ENCODE peak calls at places on chromosomes 7 and 10, in six cellular contexts. One of them, this sample, is unnamed.

GRCh38 chr7:69723663-69724062 is 125.4 kb downstream of the AUTS2 start:
- DNase-seq in NB4: no peak
- DNase-seq in testis: no peak
- DNase-seq in ovary: no peak
- DNase-seq in right lobe of liver: no peak
- DNase-seq in body of pancreas: no peak
- DNase-seq in this sample: no peak

GRCh38 chr7:45198986-45199385 is 41.4 kb downstream of the RAMP3 start:
- DNase-seq in NB4: no peak
- DNase-seq in testis: no peak
- DNase-seq in ovary: no peak
- DNase-seq in right lobe of liver: peak
- DNase-seq in body of pancreas: no peak
- DNase-seq in this sample: no peak

GRCh38 chr10:62451606-62451965 is 77.4 kb downstream of the ZNF365 start:
- DNase-seq in NB4: no peak
- DNase-seq in testis: no peak
- DNase-seq in ovary: no peak
- DNase-seq in right lobe of liver: no peak
- DNase-seq in body of pancreas: no peak
- DNase-seq in this sample: no peak

GRCh38 chr10:7955446-7955845 is 99.0 kb upstream of the GATA3 start:
- DNase-seq in NB4: no peak
- DNase-seq in testis: no peak
- DNase-seq in ovary: no peak
- DNase-seq in right lobe of liver: no peak
- DNase-seq in body of pancreas: no peak
- DNase-seq in this sample: no peak

GRCh38 chr10:110162749-110163148 is 44.7 kb upstream of the MXI1 start:
- DNase-seq in NB4: peak
- DNase-seq in testis: peak
- DNase-seq in ovary: no peak
- DNase-seq in right lobe of liver: no peak
- DNase-seq in body of pancreas: peak
- DNase-seq in this sample: no peak

GRCh38 chr10:77738496-77739158 is 101.0 kb upstream of the KCNMA1 start:
- DNase-seq in NB4: no peak
- DNase-seq in testis: no peak
- DNase-seq in ovary: no peak
- DNase-seq in right lobe of liver: no peak
- DNase-seq in body of pancreas: no peak
- DNase-seq in this sample: no peak

GRCh38 chr7:106358103-106358663 is 73.4 kb upstream of the NAMPT start:
- DNase-seq in NB4: no peak
- DNase-seq in testis: no peak
- DNase-seq in ovary: no peak
- DNase-seq in right lobe of liver: no peak
- DNase-seq in body of pancreas: no peak
- DNase-seq in this sample: no peak

GRCh38 chr10:112246-112645 is 23.0 kb upstream of the ZMYND11 start:
- DNase-seq in NB4: no peak
- DNase-seq in testis: no peak
- DNase-seq in ovary: no peak
- DNase-seq in right lobe of liver: no peak
- DNase-seq in body of pancreas: no peak
- DNase-seq in this sample: no peak

GRCh38 chr7:45421096-45421495 is 153.1 kb upstream of the ADCY1 start:
- DNase-seq in NB4: no peak
- DNase-seq in testis: no peak
- DNase-seq in ovary: no peak
- DNase-seq in right lobe of liver: no peak
- DNase-seq in body of pancreas: no peak
- DNase-seq in this sample: no peak

GRCh38 chr10:78953124-78954008 is 115.4 kb upstream of the ZMIZ1 start:
- DNase-seq in NB4: peak
- DNase-seq in testis: no peak
- DNase-seq in ovary: peak
- DNase-seq in right lobe of liver: no peak
- DNase-seq in body of pancreas: no peak
- DNase-seq in this sample: no peak

GRCh38 chr7:93390660-93391059 is 158.5 kb downstream of the VPS50 start:
- DNase-seq in NB4: no peak
- DNase-seq in testis: no peak
- DNase-seq in ovary: no peak
- DNase-seq in right lobe of liver: no peak
- DNase-seq in body of pancreas: no peak
- DNase-seq in this sample: no peak

GRCh38 chr10:24465899-24466615 is 257.1 kb downstream of the KIAA1217 start:
- DNase-seq in NB4: peak
- DNase-seq in testis: peak
- DNase-seq in ovary: no peak
- DNase-seq in right lobe of liver: peak
- DNase-seq in body of pancreas: peak
- DNase-seq in this sample: no peak

GRCh38 chr7:136956671-136957070 is 88.2 kb downstream of the CHRM2 start:
- DNase-seq in NB4: no peak
- DNase-seq in testis: no peak
- DNase-seq in ovary: no peak
- DNase-seq in right lobe of liver: no peak
- DNase-seq in body of pancreas: no peak
- DNase-seq in this sample: no peak

GRCh38 chr7:24701232-24701898 is 55.9 kb downstream of the GSDME start:
- DNase-seq in NB4: no peak
- DNase-seq in testis: no peak
- DNase-seq in ovary: no peak
- DNase-seq in right lobe of liver: no peak
- DNase-seq in body of pancreas: no peak
- DNase-seq in this sample: no peak

GRCh38 chr7:24701899-24702235 is 55.4 kb downstream of the GSDME start:
- DNase-seq in NB4: no peak
- DNase-seq in testis: no peak
- DNase-seq in ovary: no peak
- DNase-seq in right lobe of liver: no peak
- DNase-seq in body of pancreas: no peak
- DNase-seq in this sample: no peak

GRCh38 chr7:24703296-24703695 is 54.0 kb downstream of the GSDME start:
- DNase-seq in NB4: no peak
- DNase-seq in testis: no peak
- DNase-seq in ovary: no peak
- DNase-seq in right lobe of liver: no peak
- DNase-seq in body of pancreas: no peak
- DNase-seq in this sample: no peak

GRCh38 chr7:24704311-24704710 is 53.0 kb downstream of the GSDME start:
- DNase-seq in NB4: no peak
- DNase-seq in testis: no peak
- DNase-seq in ovary: no peak
- DNase-seq in right lobe of liver: no peak
- DNase-seq in body of pancreas: no peak
- DNase-seq in this sample: no peak

GRCh38 chr7:24702674-24703235 is 54.5 kb downstream of the GSDME start:
- DNase-seq in NB4: no peak
- DNase-seq in testis: no peak
- DNase-seq in ovary: no peak
- DNase-seq in right lobe of liver: no peak
- DNase-seq in body of pancreas: no peak
- DNase-seq in this sample: no peak
- TF ChIP-seq CTCF in NB4: no peak
- TF ChIP-seq CTCF in testis: no peak
- TF ChIP-seq CTCF in ovary: no peak
- TF ChIP-seq CTCF in right lobe of liver: no peak
- TF ChIP-seq CTCF in body of pancreas: no peak
- TF ChIP-seq CTCF in this sample: no peak

GRCh38 chr7:1174881-1175596 is 15.0 kb upstream of the ZFAND2A start:
- DNase-seq in NB4: no peak
- DNase-seq in testis: no peak
- DNase-seq in ovary: no peak
- DNase-seq in right lobe of liver: no peak
- DNase-seq in body of pancreas: no peak
- DNase-seq in this sample: no peak

GRCh38 chr7:1175597-1175966 is 15.6 kb upstream of the ZFAND2A start:
- DNase-seq in NB4: no peak
- DNase-seq in testis: no peak
- DNase-seq in ovary: no peak
- DNase-seq in right lobe of liver: no peak
- DNase-seq in body of pancreas: no peak
- DNase-seq in this sample: no peak

GRCh38 chr7:1176891-1177373 is 16.9 kb upstream of the ZFAND2A start:
- DNase-seq in NB4: peak
- DNase-seq in testis: peak
- DNase-seq in ovary: peak
- DNase-seq in right lobe of liver: peak
- DNase-seq in body of pancreas: peak
- DNase-seq in this sample: peak

GRCh38 chr7:1172666-1173523 is 12.9 kb upstream of the ZFAND2A start:
- DNase-seq in NB4: no peak
- DNase-seq in testis: no peak
- DNase-seq in ovary: no peak
- DNase-seq in right lobe of liver: no peak
- DNase-seq in body of pancreas: no peak
- DNase-seq in this sample: no peak

DNA sequence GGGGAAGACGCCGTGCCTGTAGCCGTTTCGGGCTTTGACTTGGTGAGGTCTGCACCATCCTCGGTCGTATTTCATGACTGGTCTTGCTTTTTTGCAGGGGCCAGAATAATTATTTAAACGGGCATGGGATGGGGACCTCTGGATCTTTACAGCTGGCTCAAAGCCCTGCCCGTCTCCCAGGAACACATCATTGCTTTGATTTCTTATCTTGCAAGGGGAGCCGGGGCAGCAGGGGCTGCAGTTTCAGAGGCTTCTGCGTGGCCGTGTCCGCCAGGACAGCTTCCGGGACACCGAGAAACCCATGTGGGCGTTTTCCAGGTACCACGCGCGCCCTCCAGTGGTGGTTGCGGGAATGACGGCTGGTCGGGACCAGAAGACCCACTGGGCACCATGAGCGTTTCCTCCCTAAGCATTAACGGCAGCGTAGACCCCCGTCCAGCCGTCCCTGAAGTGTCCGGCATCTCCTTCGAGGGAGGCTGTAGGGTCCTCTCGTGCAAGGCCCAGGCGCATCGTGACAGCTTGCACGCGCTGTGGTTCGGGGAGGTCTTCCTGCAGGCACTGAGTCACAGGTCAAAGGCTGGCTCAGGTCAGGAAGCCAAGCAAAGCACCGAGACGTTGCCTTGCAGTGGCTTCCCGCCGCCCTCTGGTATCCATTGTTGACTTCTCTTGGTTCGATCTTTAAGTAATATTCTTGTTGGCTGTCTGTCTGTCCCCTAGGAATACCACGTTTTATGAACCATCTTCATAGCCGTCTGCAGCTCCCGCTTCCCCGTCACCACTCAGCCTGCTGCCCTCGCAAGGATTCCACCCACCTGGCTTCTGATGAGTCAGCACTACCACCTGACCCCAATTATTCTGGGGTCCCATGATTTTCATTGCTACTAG is 16.2 kb upstream of the ZFAND2A start:
- DNase-seq in NB4: peak
- DNase-seq in testis: peak
- DNase-seq in ovary: peak
- DNase-seq in right lobe of liver: peak
- DNase-seq in body of pancreas: peak
- DNase-seq in this sample: peak
- TF ChIP-seq POLR2A in NB4: peak
- TF ChIP-seq POLR2A in testis: no peak
- TF ChIP-seq POLR2A in ovary: no peak
- TF ChIP-seq POLR2A in right lobe of liver: no peak
- TF ChIP-seq POLR2A in body of pancreas: peak
- TF ChIP-seq POLR2A in this sample: no peak

GRCh38 chr7:519974-520458 is 370 bp upstream of the PDGFA start:
- DNase-seq in NB4: peak
- DNase-seq in testis: no peak
- DNase-seq in ovary: peak
- DNase-seq in right lobe of liver: no peak
- DNase-seq in body of pancreas: peak
- DNase-seq in this sample: no peak
- TF ChIP-seq CTCF in NB4: no peak
- TF ChIP-seq CTCF in testis: no peak
- TF ChIP-seq CTCF in ovary: peak
- TF ChIP-seq CTCF in right lobe of liver: peak
- TF ChIP-seq CTCF in body of pancreas: peak
- TF ChIP-seq CTCF in this sample: no peak

GRCh38 chr7:128831994-128832879 is 2.0 kb downstream of the FLNC start:
- DNase-seq in NB4: peak
- DNase-seq in testis: no peak
- DNase-seq in ovary: peak
- DNase-seq in right lobe of liver: no peak
- DNase-seq in body of pancreas: no peak
- DNase-seq in this sample: no peak

GRCh38 chr7:128829391-128830166 is 627 bp upstream of the FLNC start:
- DNase-seq in NB4: peak
- DNase-seq in testis: no peak
- DNase-seq in ovary: peak
- DNase-seq in right lobe of liver: peak
- DNase-seq in body of pancreas: peak
- DNase-seq in this sample: no peak

GRCh38 chr7:128832880-128833147 is 2.6 kb downstream of the FLNC start:
- DNase-seq in NB4: no peak
- DNase-seq in testis: no peak
- DNase-seq in ovary: no peak
- DNase-seq in right lobe of liver: no peak
- DNase-seq in body of pancreas: no peak
- DNase-seq in this sample: no peak

GRCh38 chr7:128831178-128831993 is 1.2 kb downstream of the FLNC start:
- DNase-seq in NB4: peak
- DNase-seq in testis: no peak
- DNase-seq in ovary: peak
- DNase-seq in right lobe of liver: no peak
- DNase-seq in body of pancreas: no peak
- DNase-seq in this sample: no peak

DNA sequence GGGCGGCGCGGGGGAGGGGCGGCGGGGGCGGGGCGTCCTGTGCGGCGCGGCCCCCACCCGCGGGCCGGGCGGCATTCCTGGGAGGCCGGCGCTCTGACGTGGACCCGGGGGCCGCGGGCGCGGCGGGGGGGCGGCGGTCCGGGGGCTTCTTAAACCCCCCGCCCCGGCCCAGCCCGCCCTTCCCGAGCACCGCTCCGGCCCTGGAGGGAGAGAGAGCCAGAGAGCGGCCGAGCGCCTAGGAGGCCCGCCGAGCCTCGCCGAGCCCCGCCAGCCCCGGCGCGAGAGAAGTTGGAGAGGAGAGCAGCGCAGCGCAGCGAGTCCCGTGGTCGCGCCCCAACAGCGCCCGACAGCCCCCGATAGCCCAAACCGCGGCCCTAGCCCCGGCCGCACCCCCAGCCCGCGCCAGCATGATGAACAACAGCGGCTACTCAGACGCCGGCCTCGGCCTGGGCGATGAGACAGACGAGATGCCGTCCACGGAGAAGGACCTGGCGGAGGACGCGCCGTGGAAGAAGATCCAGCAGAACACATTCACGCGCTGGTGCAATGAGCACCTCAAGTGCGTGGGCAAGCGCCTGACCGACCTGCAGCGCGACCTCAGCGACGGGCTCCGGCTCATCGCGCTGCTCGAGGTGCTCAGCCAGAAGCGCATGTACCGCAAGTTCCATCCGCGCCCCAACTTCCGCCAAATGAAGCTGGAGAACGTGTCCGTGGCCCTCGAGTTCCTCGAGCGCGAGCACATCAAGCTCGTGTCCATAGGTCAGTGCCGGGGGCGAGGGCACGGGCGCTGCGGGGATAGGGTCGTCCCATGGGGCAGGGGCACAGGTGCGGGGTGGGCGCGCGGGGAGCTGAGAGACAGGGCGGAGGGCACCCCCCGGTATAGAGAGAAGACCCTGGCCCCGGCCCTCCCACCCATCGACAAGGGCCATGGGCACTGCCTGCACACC is at the start of gene FLNC:
- DNase-seq in NB4: peak
- DNase-seq in testis: peak
- DNase-seq in ovary: peak
- DNase-seq in right lobe of liver: no peak
- DNase-seq in body of pancreas: peak
- DNase-seq in this sample: peak
- TF ChIP-seq POLR2A in NB4: no peak
- TF ChIP-seq POLR2A in testis: no peak
- TF ChIP-seq POLR2A in ovary: no peak
- TF ChIP-seq POLR2A in right lobe of liver: no peak
- TF ChIP-seq POLR2A in body of pancreas: no peak
- TF ChIP-seq POLR2A in this sample: no peak

This sample was measured in lower leg skin.